ENCODE peak calls at places on chromosomes 4 and X, in six cellular contexts. P is body of pancreas, J is right lobe of liver, D is K562, W is heart left ventricle, Y is IMR-90. M is an unnamed sample.

GRCh38 chr4:12712648-12713339 is 771.3 kb downstream of the RAB28 start:
- ATAC-seq in W (no peak), J (no peak), P (no peak), D (no peak), Y (no peak), M (no peak)

GRCh38 chrX:103789004-103789403 is 12.4 kb downstream of the PLP1 start:
- ATAC-seq in Y (no peak), J (no peak), D (no peak), W (no peak), P (no peak), M (no peak)

GRCh38 chr4:146334862-146335449 is 120.6 kb downstream of the REELD1 start:
- ATAC-seq in W (no peak), D (no peak), J (no peak), P (no peak), Y (no peak), M (no peak)

GRCh38 chrX:20393944-20394343 is 127.2 kb upstream of the RPS6KA3 start:
- ATAC-seq in D (no peak), P (no peak), J (peak; percentile 71), Y (no peak), W (no peak), M (no peak)

GRCh38 chr4:62324215-62324614 is 1124.1 kb downstream of the ADGRL3 start:
- ATAC-seq in J (no peak), P (no peak), D (no peak), W (peak; percentile 38), Y (no peak), M (no peak)

GRCh38 chr4:121181493-121181892 is 17.4 kb upstream of the TNIP3 start:
- ATAC-seq in P (no peak), W (no peak), J (no peak), Y (no peak), D (no peak), M (no peak)

GRCh38 chr4:87030606-87031441 is 96.0 kb downstream of the AFF1 start:
- ATAC-seq in W (peak; percentile 4), P (no peak), D (peak; percentile 83), Y (peak; percentile 30), J (no peak), M (no peak)

GRCh38 chrX:16852617-16853179 is 17.5 kb downstream of the RBBP7 start:
- ATAC-seq in W (no peak), Y (no peak), J (no peak), D (no peak), P (no peak), M (no peak)

GRCh38 chr4:155761047-155761446 is 2.2 kb downstream of the GUCY1B1 start:
- ATAC-seq in J (no peak), D (no peak), W (no peak), P (no peak), Y (no peak), M (no peak)

GRCh38 chrX:134544614-134545255 is 84.8 kb downstream of the HPRT1 start:
- ATAC-seq in J (no peak), D (no peak), W (no peak), Y (no peak), P (peak; percentile 12), M (no peak)

GRCh38 chr4:127400736-127401346 is 231.9 kb upstream of the INTU start:
- ATAC-seq in D (peak; percentile 93), P (peak; percentile 71), Y (peak; percentile 91), W (peak; percentile 50), J (peak; percentile 80), M (no peak)

GRCh38 chrX:154334496-154334895 is 38.9 kb downstream of the TKTL1 start:
- ATAC-seq in J (no peak), P (no peak), D (no peak), Y (no peak), W (no peak), M (no peak)

GRCh38 chr4:154004028-154004427 is 215.1 kb upstream of the SFRP2 start:
- ATAC-seq in J (no peak), Y (no peak), P (no peak), D (no peak), W (no peak), M (no peak)

GRCh38 chr4:76198411-76199237 is 15.0 kb downstream of the SCARB2 start:
- ATAC-seq in Y (peak; percentile 61), D (peak; percentile 81), W (peak; percentile 83), P (peak; percentile 68), J (peak; percentile 47), M (peak; percentile 54)

GRCh38 chr4:119678761-119679160 is 50.2 kb upstream of the PDE5A start:
- ATAC-seq in J (no peak), P (no peak), D (no peak), Y (peak; percentile 35), W (no peak), M (no peak)

GRCh38 chr4:88792268-88792781 is 94.7 kb upstream of the NAP1L5 start:
- ATAC-seq in D (no peak), J (no peak), Y (peak; percentile 94), P (peak; percentile 69), W (no peak), M (peak; percentile 28)

GRCh38 chrX:17537652-17538301 is 162.8 kb downstream of the NHS start:
- ATAC-seq in D (no peak), J (no peak), W (no peak), P (no peak), Y (no peak), M (no peak)

GRCh38 chr4:986428-986948 is 356 bp upstream of the IDUA start:
- ATAC-seq in D (peak; percentile 26), J (no peak), Y (peak; percentile 24), W (peak; percentile 17), P (peak; percentile 10), M (peak; percentile 18)

GRCh38 chrX:109822861-109823260 is 89.8 kb upstream of the ACSL4 start:
- ATAC-seq in P (no peak), W (no peak), J (no peak), D (no peak), Y (no peak), M (no peak)

GRCh38 chrX:136619889-136620505 is 28.0 kb upstream of the CD40LG start:
- ATAC-seq in W (no peak), D (no peak), P (no peak), J (no peak), Y (no peak), M (no peak)

GRCh38 chr4:21097865-21098264 is 397.6 kb downstream of the PACRGL start:
- ATAC-seq in W (no peak), P (no peak), J (no peak), Y (no peak), D (no peak), M (no peak)

GRCh38 chrX:46278591-46278990 is 266.6 kb downstream of the ZNF674 start:
- ATAC-seq in J (no peak), Y (no peak), D (no peak), W (no peak), P (no peak), M (no peak)

GRCh38 chrX:109795682-109796081 is 62.6 kb upstream of the ACSL4 start:
- ATAC-seq in P (no peak), J (no peak), D (no peak), W (no peak), Y (no peak), M (no peak)

GRCh38 chr4:40247350-40247749 is 50.5 kb downstream of the RHOH start:
- ATAC-seq in Y (no peak), P (no peak), W (no peak), D (no peak), J (peak; percentile 33), M (no peak)
- TF ChIP-seq POLR2A in Y (no peak), P (no peak), W (no peak), D (no peak), J (no peak), M (no peak)

GRCh38 chrX:119852410-119853353 is at the start of gene UPF3B:
- ATAC-seq in J (peak; percentile 98), Y (peak; percentile 97), W (peak; percentile 98), P (peak; percentile 98), D (peak; percentile 97), M (peak; percentile 97)
- TF ChIP-seq POLR2A in J (peak; percentile 58), Y (peak; percentile 65), W (peak; percentile 55), P (no peak), D (peak; percentile 89), M (peak; percentile 38)

GRCh38 chr4:52712172-52712990 is 38.8 kb downstream of the ERVMER34-1 start:
- ATAC-seq in J (peak; percentile 99), P (peak; percentile 97), D (peak; percentile 97), W (peak; percentile 97), Y (peak; percentile 99), M (peak; percentile 99)
- TF ChIP-seq POLR2A in J (peak; percentile 89), P (peak; percentile 91), D (peak; percentile 98), W (peak; percentile 95), Y (peak; percentile 89), M (peak; percentile 97)

GRCh38 chr4:185203380-185204237 is at the start of gene CFAP97:
- ATAC-seq in J (peak; percentile 92), W (peak; percentile 93), Y (peak; percentile 95), P (peak; percentile 94), D (peak; percentile 79), M (peak; percentile 97)
- TF ChIP-seq POLR2A in J (peak; percentile 91), W (peak; percentile 70), Y (peak; percentile 80), P (peak; percentile 51), D (peak; percentile 70), M (peak; percentile 81)

DNA sequence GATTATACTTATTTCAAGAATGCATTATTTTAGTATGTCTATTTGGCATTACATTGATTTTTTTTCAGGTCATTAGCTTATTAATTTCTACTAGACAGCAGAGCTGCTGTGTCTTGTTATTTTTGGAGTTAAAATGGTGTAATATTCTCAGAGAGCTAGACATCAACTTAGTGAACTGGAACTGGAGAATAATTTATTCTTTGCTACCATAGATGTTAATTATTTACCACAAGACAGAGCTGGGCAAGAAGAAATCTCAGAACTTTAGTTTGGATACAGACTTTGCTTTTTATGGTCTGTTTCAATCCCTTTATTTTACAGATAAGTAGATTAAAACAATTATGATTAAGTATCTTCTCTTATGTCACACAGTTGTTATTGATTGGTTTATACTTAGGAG is 10.2 kb upstream of the HPGD start:
- ATAC-seq in Y (no peak), J (peak; percentile 66), D (no peak), P (no peak), W (no peak), M (no peak)
- TF ChIP-seq POLR2A in Y (no peak), J (no peak), D (no peak), P (no peak), W (no peak), M (no peak)

GRCh38 chr4:147731611-147732515 is at the start of gene ARHGAP10:
- ATAC-seq in W (peak; percentile 87), Y (peak; percentile 83), D (peak; percentile 78), J (peak; percentile 86), P (peak; percentile 80), M (peak; percentile 90)
- TF ChIP-seq POLR2A in W (peak; percentile 67), Y (peak; percentile 73), D (no peak), J (peak; percentile 68), P (peak; percentile 60), M (peak; percentile 84)